ENCODE peak calls at places on chromosomes 4 and X, in four cellular contexts. K, F, A and I are unnamed samples.

GRCh38 chrX:74458738-74459137 is 37.4 kb downstream of the SLC16A2 start:
- DNase-seq in K (no peak), F (peak), A (peak), I (no peak)

GRCh38 chrX:77785400-77785745 is 643 bp downstream of the ATRX start:
- DNase-seq in K (peak), F (peak), A (peak), I (no peak)

GRCh38 chr4:128068927-128069326 is 7.8 kb downstream of the LARP1B start:
- DNase-seq in K (no peak), F (peak), A (peak), I (peak)

GRCh38 chrX:39816871-39817731 is 280.7 kb downstream of the BCOR start:
- DNase-seq in K (no peak), F (peak), A (peak), I (peak)

GRCh38 chr4:181832305-181832704 is 410.9 kb upstream of the TENM3 start:
- DNase-seq in K (no peak), F (no peak), A (no peak), I (no peak)

GRCh38 chr4:39591290-39591689 is 47.4 kb downstream of the SMIM14 start:
- DNase-seq in K (no peak), F (peak), A (no peak), I (no peak)

GRCh38 chr4:187125062-187125461 is 401.4 kb upstream of the FAT1 start:
- DNase-seq in K (no peak), F (no peak), A (no peak), I (no peak)

GRCh38 chr4:133618963-133619362 is 469.9 kb downstream of the PCDH10 start:
- DNase-seq in K (no peak), F (no peak), A (no peak), I (no peak)

GRCh38 chr4:5389756-5390155 is 318.6 kb downstream of the EVC2 start:
- DNase-seq in K (no peak), F (no peak), A (no peak), I (no peak)

GRCh38 chr4:140156529-140157171 is 2.7 kb upstream of the MAML3 start:
- DNase-seq in K (no peak), F (no peak), A (no peak), I (no peak)

GRCh38 chrX:71184803-71185495 is 38.1 kb upstream of the GJB1 start:
- DNase-seq in K (no peak), F (no peak), A (no peak), I (no peak)

GRCh38 chrX:55342533-55343501 is 78.1 kb upstream of the PAGE3 start:
- DNase-seq in K (no peak), F (no peak), A (no peak), I (peak)

GRCh38 chrX:108230562-108230961 is 139.0 kb downstream of the ATG4A start:
- DNase-seq in K (no peak), F (no peak), A (peak), I (no peak)

GRCh38 chr4:36006226-36006625 is 238.1 kb downstream of the ARAP2 start:
- DNase-seq in K (no peak), F (peak), A (peak), I (no peak)

GRCh38 chr4:36013206-36013605 is 231.1 kb downstream of the ARAP2 start:
- DNase-seq in K (no peak), F (no peak), A (no peak), I (no peak)

GRCh38 chr4:36011381-36011780 is 232.9 kb downstream of the ARAP2 start:
- DNase-seq in K (no peak), F (no peak), A (peak), I (no peak)

DNA sequence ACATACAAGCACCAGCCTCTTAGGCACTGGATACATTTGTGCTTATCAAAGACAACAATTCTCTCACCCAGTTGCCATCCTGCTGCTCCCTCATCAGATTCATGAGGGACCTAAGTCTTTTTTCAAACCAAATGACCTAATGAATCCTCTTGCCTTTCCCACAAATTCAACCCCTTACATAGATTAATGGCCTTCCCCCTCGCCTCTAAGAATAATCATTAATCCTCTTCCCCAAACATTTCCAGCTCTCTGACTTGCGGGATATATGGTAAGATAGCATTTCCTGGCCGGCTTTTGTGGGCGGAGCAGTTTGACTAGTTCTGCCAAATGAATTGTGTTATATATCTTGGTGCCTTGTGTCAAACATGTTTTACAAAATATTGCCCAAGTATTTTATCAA is 233.8 kb downstream of the ARAP2 start:
- DNase-seq in K (no peak), F (no peak), A (no peak), I (no peak)
- H3K23ac ChIP-seq in K (no peak), F (no peak), A (no peak), I (no peak)

DNA sequence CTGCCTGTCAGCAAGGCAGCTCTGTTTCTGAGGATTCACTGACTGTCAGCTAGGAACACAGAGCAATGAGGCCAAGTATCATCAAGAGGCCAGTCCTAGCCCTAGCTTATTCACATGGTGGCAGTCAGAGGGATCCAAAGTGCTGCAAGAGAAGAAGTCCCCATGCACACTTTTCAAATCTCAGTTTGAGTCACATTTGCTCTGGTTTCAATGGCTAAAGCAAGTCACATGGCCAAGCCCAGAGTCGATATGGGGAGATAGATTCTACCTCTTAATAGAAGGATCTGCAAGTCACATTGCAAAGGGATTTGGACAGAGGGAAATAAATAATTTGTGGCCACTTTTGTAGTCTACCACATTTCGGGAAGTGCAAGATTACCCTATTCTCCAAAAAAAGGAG is 3.7 kb upstream of the LCORL start:
- DNase-seq in K (no peak), F (no peak), A (no peak), I (no peak)
- H3K23ac ChIP-seq in K (no peak), F (no peak), A (no peak), I (no peak)

GRCh38 chr4:77157859-77158486 is 966 bp downstream of the CCNG2 start:
- DNase-seq in K (peak), F (peak), A (peak), I (peak)
- H3K23ac ChIP-seq in K (peak), F (peak), A (no peak), I (no peak)

DNA sequence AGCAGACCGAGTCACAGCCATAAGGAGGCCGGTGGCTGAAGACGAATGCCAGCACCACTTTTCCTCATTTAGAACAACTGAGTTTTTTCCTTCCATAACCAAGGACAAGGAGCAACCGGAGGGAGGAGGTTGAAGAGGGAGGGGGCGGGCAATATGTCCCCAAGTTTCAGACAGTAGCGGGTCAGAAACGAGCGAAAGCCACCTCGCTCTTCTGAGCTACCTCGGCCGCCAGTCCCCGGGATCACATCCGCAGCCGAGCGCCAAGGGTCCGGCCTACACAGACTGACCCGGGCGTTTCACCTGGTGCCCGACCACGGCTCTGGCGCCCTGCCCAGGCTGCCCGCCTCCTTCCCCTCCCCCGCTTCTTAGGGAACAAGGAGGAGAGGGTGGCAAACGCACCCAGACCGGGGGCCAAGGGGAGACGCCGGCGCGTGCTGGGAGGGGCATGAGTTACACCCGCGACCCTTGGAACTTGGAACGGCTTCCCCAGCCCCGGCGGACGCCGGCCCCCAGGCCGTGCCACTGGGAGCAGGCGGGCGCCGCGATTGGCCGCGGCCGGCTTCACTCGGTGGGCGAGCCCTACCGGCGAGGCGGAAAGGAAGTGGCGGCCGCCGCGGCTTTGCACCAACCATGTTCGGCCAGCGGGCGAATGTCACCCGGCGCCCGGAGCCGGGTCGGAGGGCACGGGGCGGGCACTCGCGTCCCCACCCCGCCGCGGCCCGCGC is 1.6 kb downstream of the IRF2 start:
- DNase-seq in K (peak), F (peak), A (peak), I (peak)
- H3K23ac ChIP-seq in K (peak), F (peak), A (peak), I (no peak)

GRCh38 chrX:132384301-132384700 is 104.5 kb downstream of the MBNL3 start:
- DNase-seq in K (no peak), F (no peak), A (no peak), I (no peak)

DNA sequence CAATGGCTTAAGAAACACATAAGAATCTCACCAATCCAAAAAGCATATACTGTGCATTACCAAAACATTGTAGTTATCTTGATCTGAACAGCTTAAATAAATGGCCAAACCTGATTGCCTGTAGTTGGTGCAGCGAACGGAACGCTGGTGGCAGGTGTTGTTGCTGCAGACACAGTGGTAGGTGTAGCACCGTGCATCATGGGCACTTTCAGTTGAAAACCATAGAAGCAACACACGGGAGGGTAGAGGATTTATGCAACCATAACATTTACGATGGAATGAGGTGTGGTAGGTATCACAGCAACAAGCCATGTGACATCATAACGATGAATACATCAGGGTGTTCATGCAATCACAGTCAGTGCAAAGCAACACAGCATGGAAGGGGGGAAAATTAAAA is 106.8 kb downstream of the MBNL3 start:
- DNase-seq in K (no peak), F (no peak), A (no peak), I (no peak)
- H3K23ac ChIP-seq in K (no peak), F (no peak), A (no peak), I (no peak)

GRCh38 chr4:102308032-102308799 is 37.1 kb downstream of the SLC39A8 start:
- DNase-seq in K (no peak), F (no peak), A (peak), I (no peak)
- H3K23ac ChIP-seq in K (no peak), F (no peak), A (no peak), I (no peak)

GRCh38 chr4:6527683-6528595 is 47.0 kb upstream of the MAN2B2 start:
- DNase-seq in K (no peak), F (no peak), A (no peak), I (no peak)
- H3K23ac ChIP-seq in K (peak), F (no peak), A (no peak), I (no peak)

GRCh38 chr4:142844782-142845181 is 1.3 kb downstream of the INPP4B start:
- DNase-seq in K (no peak), F (no peak), A (no peak), I (no peak)

GRCh38 chr4:142850478-142850877 is 4.4 kb upstream of the INPP4B start:
- DNase-seq in K (no peak), F (no peak), A (no peak), I (no peak)

GRCh38 chr4:142846729-142847606 is 867 bp upstream of the INPP4B start:
- DNase-seq in K (peak), F (no peak), A (peak), I (no peak)

GRCh38 chr4:142845293-142846070 is 619 bp downstream of the INPP4B start:
- DNase-seq in K (peak), F (no peak), A (peak), I (peak)

GRCh38 chr4:142846105-142846728 is at the start of gene INPP4B:
- DNase-seq in K (peak), F (peak), A (peak), I (no peak)
- H3K23ac ChIP-seq in K (peak), F (peak), A (peak), I (no peak)

GRCh38 chr4:68905598-68906237 is 45.9 kb downstream of the UGT2A3 start:
- DNase-seq in K (peak), F (no peak), A (no peak), I (peak)
- H3K23ac ChIP-seq in K (no peak), F (no peak), A (no peak), I (no peak)